ENCODE peak calls at places on chromosomes 2 and 18, in eight cellular contexts. F, L, E, M, V, G, I and W are unnamed samples.
A peak's percentile ranks its signal among the peaks of the same experiment; 100 is the strongest.

GRCh38 chr2:161391737-161392506 is 24.2 kb upstream of the TBR1 start:
- DNase-seq in F (no peak), L (no peak), E (no peak), M (no peak), V (no peak), G (no peak), I (no peak), W (no peak)

GRCh38 chr2:165522746-165523145 is 53.2 kb downstream of the CSRNP3 start:
- DNase-seq in F (no peak), L (no peak), E (no peak), M (no peak), V (no peak), G (no peak), I (no peak), W (no peak)

GRCh38 chr2:133737597-133737996 is 169.3 kb upstream of the NCKAP5 start:
- DNase-seq in F (no peak), L (no peak), E (no peak), M (no peak), V (no peak), G (no peak), I (no peak), W (no peak)

GRCh38 chr18:72727038-72727690 is 140.6 kb downstream of the NETO1 start:
- DNase-seq in F (no peak), L (no peak), E (peak; percentile 6), M (no peak), V (no peak), G (no peak), I (no peak), W (peak; percentile 50)

GRCh38 chr2:108594132-108594981 is 60.1 kb downstream of the LIMS1 start:
- DNase-seq in F (no peak), L (peak; percentile 37), E (no peak), M (no peak), V (peak; percentile 60), G (no peak), I (no peak), W (no peak)

GRCh38 chr2:106304612-106305184 is 110.6 kb upstream of the UXS1 start:
- DNase-seq in F (no peak), L (no peak), E (no peak), M (no peak), V (no peak), G (no peak), I (no peak), W (no peak)

GRCh38 chr2:231052494-231053451 is 3.9 kb upstream of the PSMD1 start:
- DNase-seq in F (peak; percentile 61), L (peak; percentile 89), E (peak; percentile 84), M (peak; percentile 94), V (peak; percentile 94), G (peak; percentile 78), I (peak; percentile 65), W (peak; percentile 73)

GRCh38 chr2:239787651-239788050 is 237.5 kb downstream of the NDUFA10 start:
- DNase-seq in F (no peak), L (no peak), E (no peak), M (no peak), V (no peak), G (no peak), I (no peak), W (no peak)

GRCh38 chr2:234286956-234287355 is 209.9 kb downstream of the ARL4C start:
- DNase-seq in F (no peak), L (no peak), E (no peak), M (no peak), V (no peak), G (no peak), I (no peak), W (no peak)

GRCh38 chr2:237315170-237315880 is 98.6 kb downstream of the COL6A3 start:
- DNase-seq in F (no peak), L (peak; percentile 88), E (no peak), M (no peak), V (peak; percentile 91), G (no peak), I (peak; percentile 74), W (no peak)

GRCh38 chr18:63648241-63648640 is 4.2 kb upstream of the SERPINB4 start:
- DNase-seq in F (no peak), L (no peak), E (no peak), M (no peak), V (no peak), G (no peak), I (no peak), W (no peak)

GRCh38 chr2:118845843-118846666 is 1.4 kb downstream of the EN1 start:
- DNase-seq in F (no peak), L (no peak), E (no peak), M (no peak), V (peak; percentile 41), G (no peak), I (no peak), W (no peak)

GRCh38 chr2:240648650-240649275 is 23.5 kb downstream of the GPR35 start:
- DNase-seq in F (no peak), L (peak; percentile 5), E (no peak), M (no peak), V (peak; percentile 8), G (no peak), I (no peak), W (no peak)

GRCh38 chr18:68270009-68270408 is 444.9 kb downstream of the TMX3 start:
- DNase-seq in F (no peak), L (no peak), E (no peak), M (no peak), V (no peak), G (no peak), I (no peak), W (no peak)

GRCh38 chr2:150528861-150529801 is 41.7 kb upstream of the RND3 start:
- DNase-seq in F (no peak), L (peak; percentile 59), E (no peak), M (no peak), V (peak; percentile 69), G (no peak), I (peak; percentile 54), W (no peak)

GRCh38 chr2:184363213-184363612 is 235.1 kb upstream of the ZNF804A start:
- DNase-seq in F (no peak), L (no peak), E (no peak), M (no peak), V (no peak), G (no peak), I (no peak), W (no peak)

GRCh38 chr2:56348382-56348781 is 164.6 kb downstream of the CCDC85A start:
- DNase-seq in F (no peak), L (no peak), E (peak; percentile 5), M (no peak), V (no peak), G (no peak), I (no peak), W (no peak)

GRCh38 chr2:101806123-101806522 is 108.6 kb downstream of the MAP4K4 start:
- DNase-seq in F (no peak), L (no peak), E (no peak), M (no peak), V (peak; percentile 60), G (no peak), I (peak; percentile 47), W (no peak)

GRCh38 chr18:45935591-45936335 is 31.4 kb downstream of the EPG5 start:
- DNase-seq in F (no peak), L (peak; percentile 59), E (no peak), M (no peak), V (peak; percentile 74), G (no peak), I (no peak), W (no peak)

GRCh38 chr18:56257215-56257614 is 381.2 kb downstream of the TXNL1 start:
- DNase-seq in F (no peak), L (peak; percentile 43), E (no peak), M (no peak), V (peak; percentile 63), G (no peak), I (peak; percentile 51), W (no peak)

GRCh38 chr2:134917958-134918517 is 584 bp upstream of the CCNT2 start:
- DNase-seq in F (no peak), L (no peak), E (peak; percentile 97), M (peak; percentile 97), V (no peak), G (peak; percentile 90), I (peak; percentile 96), W (peak; percentile 77)

GRCh38 chr2:97751752-97752151 is 38.4 kb downstream of the ZAP70 start:
- DNase-seq in F (no peak), L (no peak), E (no peak), M (no peak), V (no peak), G (no peak), I (no peak), W (no peak)

GRCh38 chr18:33264566-33264965 is 176.0 kb downstream of the CCDC178 start:
- DNase-seq in F (no peak), L (no peak), E (no peak), M (no peak), V (no peak), G (no peak), I (no peak), W (no peak)

GRCh38 chr2:46299365-46300263 is 2.4 kb downstream of the EPAS1 start:
- DNase-seq in F (peak; percentile 51), L (peak; percentile 71), E (no peak), M (no peak), V (peak; percentile 85), G (no peak), I (no peak), W (no peak)

GRCh38 chr2:231199219-231199618 is 788 bp downstream of the ARMC9 start:
- DNase-seq in F (no peak), L (no peak), E (no peak), M (no peak), V (peak; percentile 51), G (no peak), I (no peak), W (no peak)

GRCh38 chr2:120760446-120761135 is 24.9 kb downstream of the GLI2 start:
- DNase-seq in F (no peak), L (no peak), E (no peak), M (peak; percentile 25), V (no peak), G (no peak), I (no peak), W (no peak)

GRCh38 chr2:99880148-99880983 is 262.0 kb downstream of the AFF3 start:
- DNase-seq in F (no peak), L (peak; percentile 33), E (no peak), M (no peak), V (peak; percentile 76), G (no peak), I (peak; percentile 77), W (no peak)

GRCh38 chr2:141820893-141821292 is 309.9 kb downstream of the LRP1B start:
- DNase-seq in F (no peak), L (no peak), E (no peak), M (no peak), V (no peak), G (no peak), I (no peak), W (no peak)

GRCh38 chr2:210199186-210199765 is 26.0 kb downstream of the ACADL start:
- DNase-seq in F (no peak), L (peak; percentile 17), E (peak; percentile 15), M (no peak), V (peak; percentile 36), G (peak; percentile 12), I (no peak), W (no peak)

GRCh38 chr2:15565994-15566671 is 5.0 kb upstream of the NBAS start:
- DNase-seq in F (no peak), L (no peak), E (no peak), M (no peak), V (no peak), G (no peak), I (no peak), W (no peak)